ENCODE peak calls at places on chromosomes 13 and 19, in five cellular contexts. X is lower lobe of right lung, W is HTR-8/SVneo, I is lower leg skin, J is LHCN-M2. T is an unnamed sample.

GRCh38 chr13:51806571-51806970 is 2.6 kb upstream of the DHRS12 start:
- DNase-seq in X (no peak), W (no peak), I (no peak), J (peak), T (no peak)

GRCh38 chr19:29806098-29806866 is 5.5 kb upstream of the CCNE1 start:
- DNase-seq in X (peak), W (no peak), I (no peak), J (peak), T (no peak)

GRCh38 chr19:49106648-49107135 is 7.5 kb upstream of the LIN7B start:
- DNase-seq in X (peak), W (peak), I (no peak), J (peak), T (peak)

GRCh38 chr19:2812414-2813234 is 7.0 kb upstream of the ZNF554 start:
- DNase-seq in X (no peak), W (no peak), I (no peak), J (no peak), T (peak)

GRCh38 chr19:4768934-4769777 is 22.4 kb upstream of the FEM1A start:
- DNase-seq in X (peak), W (peak), I (peak), J (peak), T (peak)

GRCh38 chr19:42113641-42114348 is 18.5 kb downstream of the POU2F2 start:
- DNase-seq in X (no peak), W (peak), I (no peak), J (peak), T (no peak)

GRCh38 chr13:105665284-105665683 is 870.2 kb downstream of the EFNB2 start:
- DNase-seq in X (no peak), W (no peak), I (no peak), J (peak), T (no peak)

GRCh38 chr13:104357174-104357573 is 1291.0 kb upstream of the SLC10A2 start:
- DNase-seq in X (no peak), W (no peak), I (no peak), J (no peak), T (no peak)

GRCh38 chr13:27455331-27455855 is 5.0 kb upstream of the MTIF3 start:
- DNase-seq in X (no peak), W (no peak), I (no peak), J (no peak), T (no peak)